ENCODE peak calls at places on chromosomes 3 and 15, in five cellular contexts. W, A, O, K and Q are unnamed samples.

GRCh38 chr3:17258823-17259436 is 374.2 kb downstream of the PLCL2 start:
- DNase-seq in W (peak), A (peak), O (peak), K (peak), Q (no peak)

GRCh38 chr3:194489736-194490612 is 3.2 kb upstream of the ATP13A3 start:
- DNase-seq in W (no peak), A (peak), O (no peak), K (peak), Q (no peak)

GRCh38 chr15:89937365-89938355 is 24.9 kb upstream of the ARPIN start:
- DNase-seq in W (no peak), A (no peak), O (no peak), K (no peak), Q (no peak)

GRCh38 chr3:140898340-140899180 is 43.1 kb upstream of the SLC25A36 start:
- DNase-seq in W (peak), A (peak), O (peak), K (peak), Q (no peak)

GRCh38 chr3:181860243-181860642 is 148.5 kb downstream of the SOX2 start:
- DNase-seq in W (no peak), A (no peak), O (no peak), K (no peak), Q (no peak)

GRCh38 chr3:23219117-23219516 is 16.0 kb downstream of the UBE2E2 start:
- DNase-seq in W (no peak), A (no peak), O (no peak), K (no peak), Q (no peak)

GRCh38 chr15:48800811-48801460 is 9.9 kb downstream of the CEP152 start:
- DNase-seq in W (peak), A (no peak), O (peak), K (peak), Q (no peak)

GRCh38 chr3:12947504-12948369 is 106.4 kb upstream of the RPL32 start:
- DNase-seq in W (peak), A (no peak), O (peak), K (peak), Q (no peak)

GRCh38 chr15:68436680-68437079 is 4.7 kb upstream of the ITGA11 start:
- DNase-seq in W (no peak), A (no peak), O (no peak), K (no peak), Q (no peak)

GRCh38 chr15:92226020-92226612 is 167.6 kb upstream of the ST8SIA2 start:
- DNase-seq in W (no peak), A (no peak), O (no peak), K (no peak), Q (no peak)
- TF ChIP-seq CTCF in W (peak), A (peak), O (peak), K (peak), Q (no peak)

DNA sequence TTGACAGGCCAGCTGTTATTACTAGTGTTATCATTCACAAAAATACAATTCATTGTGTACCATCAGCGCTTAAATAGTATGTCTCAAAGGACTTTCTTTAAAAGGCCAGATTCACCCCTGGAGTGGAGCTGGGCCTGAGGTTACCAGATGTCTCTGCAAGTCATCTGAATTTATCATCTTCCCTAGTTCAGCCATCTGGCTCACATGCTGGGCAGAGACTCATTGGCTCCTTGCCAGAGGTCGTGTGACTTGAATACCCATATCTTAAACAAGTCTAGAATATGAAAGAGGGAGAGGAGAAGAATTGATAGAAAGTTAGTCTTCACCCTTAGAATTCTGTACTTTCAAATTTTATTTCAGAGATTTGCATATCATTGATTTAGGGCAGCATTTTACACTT is 16.9 kb upstream of the FMN1 start:
- DNase-seq in W (peak), A (no peak), O (no peak), K (peak), Q (no peak)
- TF ChIP-seq CTCF in W (no peak), A (no peak), O (no peak), K (no peak), Q (no peak)

DNA sequence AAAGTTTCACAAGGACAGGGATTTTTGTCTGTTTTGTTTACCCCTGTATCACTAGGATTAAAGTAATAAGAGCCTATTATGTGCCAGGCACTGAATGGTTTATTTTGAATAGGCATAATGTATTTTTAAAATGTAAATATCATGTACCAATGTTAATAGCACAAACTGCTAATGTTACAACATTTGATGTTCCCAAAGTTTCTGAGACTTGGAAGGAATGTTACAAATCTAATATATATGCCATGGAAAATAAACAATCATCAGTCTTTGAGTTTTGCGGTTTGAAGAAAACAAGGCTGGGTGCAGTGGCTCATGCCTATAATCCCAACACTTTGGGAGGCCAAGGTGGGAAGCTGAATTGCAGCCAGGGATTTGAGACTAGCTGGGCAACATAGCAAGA is 159.4 kb downstream of the CDIN1 start:
- DNase-seq in W (no peak), A (no peak), O (no peak), K (peak), Q (no peak)
- TF ChIP-seq CTCF in W (no peak), A (no peak), O (no peak), K (no peak), Q (no peak)

DNA sequence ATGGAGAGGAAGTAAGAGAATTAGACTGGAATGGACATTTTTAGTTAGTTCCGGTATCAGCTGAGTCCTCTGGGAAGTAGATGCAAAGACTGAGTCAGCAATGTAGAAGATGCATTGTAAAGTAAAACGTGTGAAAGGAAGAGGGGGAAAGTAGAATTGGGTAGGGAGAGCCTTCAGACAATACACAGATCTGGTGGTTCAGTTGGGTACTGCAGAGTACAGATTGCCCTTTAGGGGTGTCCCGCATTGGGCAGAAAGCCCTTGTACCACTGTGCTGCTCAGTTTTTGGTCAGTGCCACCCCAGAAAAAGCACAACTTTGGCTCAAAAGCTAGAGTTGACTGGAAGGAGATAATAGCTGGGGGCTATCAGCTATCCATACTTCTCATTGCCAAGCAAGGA is 247.4 kb downstream of the KBTBD8 start:
- DNase-seq in W (no peak), A (no peak), O (no peak), K (no peak), Q (no peak)
- TF ChIP-seq CTCF in W (no peak), A (no peak), O (no peak), K (no peak), Q (no peak)

DNA sequence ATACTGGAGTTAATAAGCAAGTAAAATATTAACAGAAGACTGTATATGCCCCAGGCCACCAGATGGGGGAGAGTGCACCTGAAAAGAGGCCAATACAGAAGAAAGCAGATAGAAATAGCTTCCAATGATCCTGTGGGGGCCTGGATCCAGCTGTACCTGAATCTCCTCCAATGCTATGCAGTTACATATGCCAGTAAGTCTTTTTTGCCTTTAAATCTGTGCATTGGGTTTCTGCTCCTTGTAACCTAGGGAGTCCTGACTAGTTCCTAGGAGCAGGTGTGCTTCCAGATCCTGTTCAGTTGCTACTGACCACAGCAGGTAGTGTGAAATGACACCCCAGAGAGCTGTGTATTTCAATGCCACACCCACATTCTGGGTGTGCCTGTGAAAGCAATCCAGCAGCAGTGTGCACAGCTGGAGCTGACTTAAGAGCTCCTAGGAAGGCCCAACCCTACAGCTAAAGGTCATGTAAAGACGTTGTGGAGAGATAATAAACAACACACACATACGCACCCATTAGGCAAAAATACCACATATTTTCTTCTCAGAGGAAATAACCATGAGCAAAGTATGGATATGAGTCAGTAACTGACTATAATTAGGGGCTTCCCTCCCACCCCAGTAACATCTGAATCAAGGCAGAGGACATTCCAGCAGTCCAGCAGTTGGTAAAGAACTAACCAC is 62.2 kb upstream of the AKAP13 start:
- DNase-seq in W (peak), A (peak), O (peak), K (peak), Q (no peak)
- TF ChIP-seq CTCF in W (peak), A (peak), O (peak), K (peak), Q (no peak)

GRCh38 chr3:100090669-100091005 is 23.7 kb downstream of the FILIP1L start:
- DNase-seq in W (no peak), A (no peak), O (no peak), K (no peak), Q (no peak)

GRCh38 chr3:100087203-100087602 is 27.1 kb downstream of the FILIP1L start:
- DNase-seq in W (peak), A (no peak), O (peak), K (no peak), Q (no peak)

GRCh38 chr3:100088735-100089368 is 25.4 kb downstream of the FILIP1L start:
- DNase-seq in W (no peak), A (no peak), O (no peak), K (no peak), Q (no peak)

GRCh38 chr3:100086401-100086800 is 27.9 kb downstream of the FILIP1L start:
- DNase-seq in W (no peak), A (no peak), O (no peak), K (no peak), Q (no peak)

GRCh38 chr3:100089802-100090668 is 24.3 kb downstream of the FILIP1L start:
- DNase-seq in W (peak), A (peak), O (peak), K (peak), Q (no peak)
- TF ChIP-seq CTCF in W (peak), A (peak), O (peak), K (peak), Q (peak)